ENCODE peak calls at places on chromosomes 6 and 20, in six cellular contexts. A is fibroblast of lung, D is brain microvascular endothelial cell, W is tibial artery, Y is cardiac muscle cell, F is right lobe of liver. Q is an unnamed sample.
A peak's percentile ranks its signal among the peaks of the same experiment; 100 is the strongest.

GRCh38 chr20:49867453-49868215 is 47.7 kb downstream of the SPATA2 start:
- DNase-seq in Y (no peak), F (no peak), W (no peak), A (no peak), D (no peak), Q (no peak)

GRCh38 chr6:88843040-88843439 is 120.4 kb downstream of the RNGTT start:
- DNase-seq in F (no peak), Y (no peak), A (peak; percentile 87), W (no peak), D (no peak), Q (no peak)

GRCh38 chr6:128784266-128784665 is 98.7 kb upstream of the LAMA2 start:
- DNase-seq in D (no peak), F (no peak), W (no peak), A (no peak), Y (no peak), Q (no peak)

GRCh38 chr6:131949909-131950766 is 1.0 kb downstream of the CCN2 start:
- DNase-seq in D (peak; percentile 98), A (peak; percentile 95), Y (peak; percentile 88), F (peak; percentile 95), W (peak; percentile 78), Q (peak; percentile 33)

GRCh38 chr20:49169547-49169946 is 18.6 kb downstream of the STAU1 start:
- DNase-seq in W (no peak), A (no peak), Y (no peak), D (no peak), F (no peak), Q (no peak)

GRCh38 chr6:89133981-89134380 is 11.9 kb upstream of the PM20D2 start:
- DNase-seq in W (no peak), Y (no peak), A (no peak), D (no peak), F (no peak), Q (no peak)

GRCh38 chr6:2733324-2733723 is 17.4 kb downstream of the MYLK4 start:
- DNase-seq in Y (no peak), D (peak; percentile 60), W (peak; percentile 82), A (no peak), F (no peak), Q (no peak)

GRCh38 chr20:50303573-50304500 is 113.2 kb downstream of the CEBPB start:
- DNase-seq in W (peak; percentile 92), F (peak; percentile 87), A (peak; percentile 93), D (peak; percentile 67), Y (peak; percentile 70), Q (no peak)

GRCh38 chr20:43220612-43221011 is 30.9 kb upstream of the PTPRT start:
- DNase-seq in A (no peak), D (no peak), F (no peak), Y (no peak), W (no peak), Q (no peak)

GRCh38 chr6:91166271-91166670 is 579.4 kb upstream of the MAP3K7 start:
- DNase-seq in W (no peak), F (no peak), A (no peak), D (no peak), Y (no peak), Q (no peak)

GRCh38 chr20:62063981-62064787 is 1.5 kb downstream of the TAF4 start:
- DNase-seq in F (peak; percentile 77), D (no peak), Y (peak; percentile 56), A (no peak), W (no peak), Q (no peak)

GRCh38 chr6:42368156-42368555 is 83.6 kb downstream of the TRERF1 start:
- DNase-seq in W (no peak), D (no peak), Y (no peak), F (no peak), A (no peak), Q (no peak)

GRCh38 chr6:84282566-84282965 is 55.1 kb upstream of the CEP162 start:
- DNase-seq in A (peak; percentile 33), F (peak; percentile 60), D (no peak), W (peak; percentile 27), Y (no peak), Q (no peak)

GRCh38 chr6:137903933-137904821 is 37.1 kb downstream of the TNFAIP3 start:
- DNase-seq in F (no peak), A (no peak), D (no peak), W (no peak), Y (no peak), Q (no peak)

GRCh38 chr20:23305098-23305497 is 45.5 kb upstream of the NXT1 start:
- DNase-seq in F (no peak), Y (no peak), D (peak; percentile 74), W (peak; percentile 58), A (peak; percentile 58), Q (no peak)

GRCh38 chr6:126040826-126041225 is 54.5 kb downstream of the TRMT11 start:
- DNase-seq in F (no peak), D (peak; percentile 62), Y (no peak), W (no peak), A (peak; percentile 78), Q (peak; percentile 34)

GRCh38 chr6:129498556-129498940 is 211.4 kb downstream of the ARHGAP18 start:
- DNase-seq in A (peak; percentile 63), W (no peak), D (no peak), Y (no peak), F (no peak), Q (no peak)

GRCh38 chr20:39145921-39146320 is 183.8 kb downstream of the DHX35 start:
- DNase-seq in A (no peak), W (no peak), D (no peak), Y (peak; percentile 5), F (no peak), Q (no peak)

GRCh38 chr6:119671105-119671504 is 321.5 kb upstream of the MAN1A1 start:
- DNase-seq in W (no peak), Y (no peak), F (no peak), A (no peak), D (no peak), Q (no peak)

GRCh38 chr20:33334111-33334510 is 51.1 kb downstream of the BPIFB1 start:
- DNase-seq in Y (no peak), D (no peak), A (no peak), F (no peak), W (no peak), Q (no peak)

GRCh38 chr6:118325220-118325860 is 222.8 kb upstream of the PLN start:
- DNase-seq in W (peak; percentile 54), Y (no peak), F (no peak), A (peak; percentile 26), D (peak; percentile 16), Q (no peak)

GRCh38 chr20:34578521-34579147 is 20.1 kb downstream of the MAP1LC3A start:
- DNase-seq in A (no peak), Y (peak; percentile 36), F (no peak), D (no peak), W (no peak), Q (no peak)

GRCh38 chr6:42021847-42022754 is 28.2 kb upstream of the TAF8 start:
- DNase-seq in W (no peak), D (no peak), A (peak; percentile 45), F (no peak), Y (no peak), Q (no peak)

GRCh38 chr6:66516377-66516776 is 809.4 kb upstream of the EYS start:
- DNase-seq in Y (no peak), W (no peak), D (no peak), A (no peak), F (no peak), Q (no peak)

DNA sequence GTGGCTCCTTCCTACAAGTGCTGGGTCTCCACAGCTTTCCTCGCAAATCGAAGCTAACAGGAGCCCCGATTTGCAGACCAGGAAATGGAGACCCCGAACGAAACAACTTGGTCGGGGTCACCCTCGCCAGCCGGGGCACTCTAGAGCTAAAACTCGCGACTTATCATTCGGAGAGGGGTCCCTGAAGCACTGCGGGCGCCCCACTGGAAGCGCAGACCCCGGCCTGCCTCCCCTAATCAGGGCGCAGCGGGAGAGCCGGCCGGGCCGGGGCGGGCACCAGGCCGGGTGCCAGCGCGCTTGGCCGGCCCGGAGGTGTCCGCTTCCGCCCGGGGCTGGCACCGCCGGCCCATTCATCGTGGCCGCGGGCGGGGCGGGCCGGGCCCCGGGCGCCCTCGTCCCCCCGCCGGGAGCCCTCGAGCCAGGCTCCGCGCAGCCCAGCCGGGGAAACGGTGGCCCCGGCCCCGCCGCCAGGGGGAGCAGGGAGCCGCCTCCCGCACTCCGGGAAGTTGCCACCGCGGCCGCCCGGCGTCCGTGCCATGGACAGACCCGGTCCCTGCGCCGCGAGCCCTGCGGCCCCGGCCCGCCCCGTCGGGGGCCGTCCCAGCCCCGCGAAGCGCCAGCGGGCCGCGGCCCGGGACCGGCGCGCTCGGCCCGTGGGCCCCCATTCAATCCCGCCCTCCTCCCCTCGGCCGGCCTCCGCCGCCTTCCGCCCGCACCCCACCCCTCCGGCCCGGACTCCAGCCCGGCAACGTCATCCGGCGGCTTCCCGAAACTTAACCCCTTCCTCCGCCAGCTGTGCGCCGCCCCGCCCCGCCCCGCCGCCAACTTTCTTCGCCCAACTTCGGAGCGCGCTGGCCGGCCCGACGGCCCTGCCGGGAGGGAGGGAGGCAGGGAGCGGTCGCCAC is 954 bp downstream of the RRBP1 start:
- DNase-seq in Y (peak; percentile 89), A (peak; percentile 76), D (peak; percentile 48), W (peak; percentile 72), F (peak; percentile 88), Q (no peak)
- TF ChIP-seq CTCF in Y (peak; percentile 44), A (peak; percentile 38), D (peak; percentile 61), W (peak; percentile 96), F (peak; percentile 88), Q (peak; percentile 80)

GRCh38 chr6:27228963-27229477 is 18.5 kb upstream of the PRSS16 start:
- DNase-seq in Y (no peak), F (no peak), D (no peak), A (no peak), W (no peak), Q (no peak)
- H3K4me3 ChIP-seq in Y (no peak overlapping the region), F (no peak overlapping the region), D (no peak overlapping the region), A (no peak overlapping the region), W (no peak overlapping the region), Q (no peak overlapping the region)

GRCh38 chr20:51797357-51798025 is 4.8 kb downstream of the SALL4 start:
- DNase-seq in A (no peak), D (peak; percentile 12), W (no peak), Y (peak; percentile 25), F (no peak), Q (no peak)

GRCh38 chr20:51799586-51799985 is 2.7 kb downstream of the SALL4 start:
- DNase-seq in F (no peak), A (no peak), Y (no peak), W (no peak), D (no peak), Q (no peak)

GRCh38 chr20:51800132-51800721 is 2.1 kb downstream of the SALL4 start:
- DNase-seq in A (peak; percentile 39), F (peak; percentile 70), Y (peak; percentile 91), D (no peak), W (no peak), Q (no peak)

GRCh38 chr20:51792960-51793359 is 9.4 kb downstream of the SALL4 start:
- DNase-seq in D (no peak), Y (no peak), A (no peak), F (no peak), W (no peak), Q (no peak)

DNA sequence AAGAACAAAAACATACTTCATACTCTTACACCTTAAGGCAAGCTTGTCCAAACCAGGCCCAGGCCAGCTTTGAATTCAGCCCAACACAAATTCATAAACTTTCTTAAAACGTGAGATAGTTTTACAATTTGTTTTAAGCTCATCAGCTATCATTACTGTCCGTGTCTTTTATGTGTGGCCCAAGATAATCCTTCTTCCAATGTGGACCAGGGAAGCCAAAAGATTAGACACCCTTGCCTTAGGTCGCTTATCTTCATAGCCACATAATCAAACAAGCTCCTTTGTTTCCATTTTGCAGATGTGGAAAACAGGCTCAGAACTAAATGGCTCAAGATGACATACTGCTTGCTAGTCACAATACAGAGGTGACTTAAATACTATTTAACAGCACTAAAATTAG is 6.0 kb downstream of the SALL4 start:
- DNase-seq in W (no peak), A (no peak), Y (no peak), D (no peak), F (no peak), Q (no peak)
- TF ChIP-seq CTCF in W (no peak), A (no peak), Y (no peak), D (no peak), F (no peak), Q (no peak)

GRCh38 chr6:31579119-31579505 is 3.1 kb downstream of the LTB start:
- DNase-seq in W (no peak), Y (no peak), F (no peak), D (no peak), A (no peak), Q (no peak)
- H3K4me3 ChIP-seq in W (no peak overlapping the region), Y (no peak overlapping the region), F (no peak overlapping the region), D (no peak overlapping the region), A (no peak overlapping the region), Q (no peak overlapping the region)

Q was measured in LNCaP clone FGC.